ENCODE peak calls at places on chromosomes 5 and 9, in five cellular contexts. K, O, S, X and N are unnamed samples.

GRCh38 chr5:72326298-72326649 is 6.1 kb downstream of the PTCD2 start:
- DNase-seq in K (no peak), O (no peak), S (no peak), X (no peak), N (no peak)

GRCh38 chr9:84111726-84112125 is 131.1 kb downstream of the RMI1 start:
- DNase-seq in K (peak; percentile 5), O (no peak), S (no peak), X (no peak), N (no peak)

GRCh38 chr5:78211052-78211451 is 83.4 kb downstream of the AP3B1 start:
- DNase-seq in K (no peak), O (no peak), S (no peak), X (no peak), N (no peak)

GRCh38 chr9:33239922-33240321 is at the start of gene SPINK4:
- DNase-seq in K (no peak), O (no peak), S (peak; percentile 55), X (no peak), N (no peak)

GRCh38 chr9:117783828-117784227 is 79.6 kb downstream of the TLR4 start:
- DNase-seq in K (no peak), O (no peak), S (no peak), X (no peak), N (peak; percentile 6)

GRCh38 chr5:15796557-15796956 is 296.6 kb downstream of the FBXL7 start:
- DNase-seq in K (no peak), O (no peak), S (no peak), X (no peak), N (no peak)

GRCh38 chr5:111254613-111255012 is 30.4 kb downstream of the CAMK4 start:
- DNase-seq in K (no peak), O (peak; percentile 60), S (no peak), X (no peak), N (no peak)

GRCh38 chr5:154190652-154191304 is at the start of gene GALNT10:
- DNase-seq in K (peak; percentile 52), O (no peak), S (peak; percentile 53), X (no peak), N (peak; percentile 58)

GRCh38 chr5:43313854-43314457 is 744 bp upstream of the HMGCS1 start:
- DNase-seq in K (no peak), O (no peak), S (no peak), X (peak; percentile 18), N (no peak)

GRCh38 chr5:132483661-132484385 is 6.8 kb downstream of the IRF1 start:
- DNase-seq in K (no peak), O (no peak), S (no peak), X (no peak), N (no peak)

GRCh38 chr5:160269017-160269416 is 39.7 kb downstream of the FABP6 start:
- DNase-seq in K (peak; percentile 17), O (no peak), S (peak; percentile 89), X (no peak), N (peak; percentile 39)

GRCh38 chr5:31470608-31471007 is 61.3 kb downstream of the DROSHA start:
- DNase-seq in K (peak; percentile 64), O (no peak), S (peak; percentile 46), X (no peak), N (peak; percentile 51)

GRCh38 chr5:68490401-68490800 is 274.8 kb downstream of the PIK3R1 start:
- DNase-seq in K (no peak), O (no peak), S (no peak), X (no peak), N (no peak)

GRCh38 chr9:136757328-136757727 is 715 bp downstream of the LCN8 start:
- DNase-seq in K (no peak), O (no peak), S (no peak), X (no peak), N (no peak)